ENCODE peak calls at places on chromosomes 16 and 17, in seven cellular contexts. One of them, this sample, is unnamed.

GRCh38 chr17:4004517-4005295 is 40.5 kb upstream of the ATP2A3 start:
- DNase-seq in CD8-positive, alpha-beta T cell: peak
- DNase-seq in HT-29: peak
- DNase-seq in stimulated activated CD8-positive, alpha-beta memory T cell treated with anti-CD3 and anti-CD28 coated beads, Interleukin-4, amount 100 ng/mL, for 4 hours: peak
- DNase-seq in epithelial cell of esophagus: peak
- DNase-seq in bronchial epithelial cell: peak
- DNase-seq in left cardiac atrium: peak
- DNase-seq in this sample: peak

GRCh38 chr17:60164697-60165096 is 14.9 kb downstream of the CA4 start:
- DNase-seq in CD8-positive, alpha-beta T cell: no peak
- DNase-seq in HT-29: no peak
- DNase-seq in stimulated activated CD8-positive, alpha-beta memory T cell treated with anti-CD3 and anti-CD28 coated beads, Interleukin-4, amount 100 ng/mL, for 4 hours: no peak
- DNase-seq in epithelial cell of esophagus: no peak
- DNase-seq in bronchial epithelial cell: no peak
- DNase-seq in left cardiac atrium: no peak
- DNase-seq in this sample: no peak

GRCh38 chr16:3951861-3952332 is 71.4 kb upstream of the CREBBP start:
- DNase-seq in CD8-positive, alpha-beta T cell: no peak
- DNase-seq in HT-29: no peak
- DNase-seq in stimulated activated CD8-positive, alpha-beta memory T cell treated with anti-CD3 and anti-CD28 coated beads, Interleukin-4, amount 100 ng/mL, for 4 hours: no peak
- DNase-seq in epithelial cell of esophagus: peak
- DNase-seq in bronchial epithelial cell: peak
- DNase-seq in left cardiac atrium: no peak
- DNase-seq in this sample: no peak

GRCh38 chr16:68987734-68988457 is 117.6 kb upstream of the HAS3 start:
- DNase-seq in CD8-positive, alpha-beta T cell: no peak
- DNase-seq in HT-29: no peak
- DNase-seq in stimulated activated CD8-positive, alpha-beta memory T cell treated with anti-CD3 and anti-CD28 coated beads, Interleukin-4, amount 100 ng/mL, for 4 hours: no peak
- DNase-seq in epithelial cell of esophagus: no peak
- DNase-seq in bronchial epithelial cell: peak
- DNase-seq in left cardiac atrium: no peak
- DNase-seq in this sample: no peak

GRCh38 chr16:69520800-69521602 is 44.8 kb upstream of the NFAT5 start:
- DNase-seq in CD8-positive, alpha-beta T cell: no peak
- DNase-seq in HT-29: no peak
- DNase-seq in stimulated activated CD8-positive, alpha-beta memory T cell treated with anti-CD3 and anti-CD28 coated beads, Interleukin-4, amount 100 ng/mL, for 4 hours: no peak
- DNase-seq in epithelial cell of esophagus: peak
- DNase-seq in bronchial epithelial cell: no peak
- DNase-seq in left cardiac atrium: no peak
- DNase-seq in this sample: no peak

GRCh38 chr17:55458977-55459376 is 37.3 kb upstream of the MMD start:
- DNase-seq in CD8-positive, alpha-beta T cell: no peak
- DNase-seq in HT-29: no peak
- DNase-seq in stimulated activated CD8-positive, alpha-beta memory T cell treated with anti-CD3 and anti-CD28 coated beads, Interleukin-4, amount 100 ng/mL, for 4 hours: no peak
- DNase-seq in epithelial cell of esophagus: peak
- DNase-seq in bronchial epithelial cell: peak
- DNase-seq in left cardiac atrium: no peak
- DNase-seq in this sample: peak

GRCh38 chr17:46810837-46811236 is 7.7 kb downstream of the WNT3 start:
- DNase-seq in CD8-positive, alpha-beta T cell: no peak
- DNase-seq in HT-29: no peak
- DNase-seq in stimulated activated CD8-positive, alpha-beta memory T cell treated with anti-CD3 and anti-CD28 coated beads, Interleukin-4, amount 100 ng/mL, for 4 hours: no peak
- DNase-seq in epithelial cell of esophagus: no peak
- DNase-seq in bronchial epithelial cell: no peak
- DNase-seq in left cardiac atrium: no peak
- DNase-seq in this sample: no peak

GRCh38 chr16:619476-620100 is 11.2 kb upstream of the WFIKKN1 start:
- DNase-seq in CD8-positive, alpha-beta T cell: no peak
- DNase-seq in HT-29: no peak
- DNase-seq in stimulated activated CD8-positive, alpha-beta memory T cell treated with anti-CD3 and anti-CD28 coated beads, Interleukin-4, amount 100 ng/mL, for 4 hours: no peak
- DNase-seq in epithelial cell of esophagus: no peak
- DNase-seq in bronchial epithelial cell: no peak
- DNase-seq in left cardiac atrium: no peak
- DNase-seq in this sample: no peak

GRCh38 chr17:80830020-80830780 is 161.4 kb upstream of the CHMP6 start:
- DNase-seq in CD8-positive, alpha-beta T cell: no peak
- DNase-seq in HT-29: no peak
- DNase-seq in stimulated activated CD8-positive, alpha-beta memory T cell treated with anti-CD3 and anti-CD28 coated beads, Interleukin-4, amount 100 ng/mL, for 4 hours: no peak
- DNase-seq in epithelial cell of esophagus: no peak
- DNase-seq in bronchial epithelial cell: no peak
- DNase-seq in left cardiac atrium: no peak
- DNase-seq in this sample: no peak

GRCh38 chr16:48323783-48324775 is 61.1 kb downstream of the SIAH1 start:
- DNase-seq in CD8-positive, alpha-beta T cell: no peak
- DNase-seq in HT-29: no peak
- DNase-seq in stimulated activated CD8-positive, alpha-beta memory T cell treated with anti-CD3 and anti-CD28 coated beads, Interleukin-4, amount 100 ng/mL, for 4 hours: no peak
- DNase-seq in epithelial cell of esophagus: no peak
- DNase-seq in bronchial epithelial cell: no peak
- DNase-seq in left cardiac atrium: no peak
- DNase-seq in this sample: no peak

GRCh38 chr17:76252040-76252954 is 12.0 kb upstream of the RNF157 start:
- DNase-seq in CD8-positive, alpha-beta T cell: no peak
- DNase-seq in HT-29: no peak
- DNase-seq in stimulated activated CD8-positive, alpha-beta memory T cell treated with anti-CD3 and anti-CD28 coated beads, Interleukin-4, amount 100 ng/mL, for 4 hours: no peak
- DNase-seq in epithelial cell of esophagus: peak
- DNase-seq in bronchial epithelial cell: peak
- DNase-seq in left cardiac atrium: peak
- DNase-seq in this sample: peak

GRCh38 chr17:81000631-81001357 is 9.2 kb downstream of the CHMP6 start:
- DNase-seq in CD8-positive, alpha-beta T cell: no peak
- DNase-seq in HT-29: no peak
- DNase-seq in stimulated activated CD8-positive, alpha-beta memory T cell treated with anti-CD3 and anti-CD28 coated beads, Interleukin-4, amount 100 ng/mL, for 4 hours: no peak
- DNase-seq in epithelial cell of esophagus: no peak
- DNase-seq in bronchial epithelial cell: no peak
- DNase-seq in left cardiac atrium: no peak
- DNase-seq in this sample: no peak

GRCh38 chr17:79224903-79225302 is 150.3 kb downstream of the ENGASE start:
- DNase-seq in CD8-positive, alpha-beta T cell: no peak
- DNase-seq in HT-29: no peak
- DNase-seq in stimulated activated CD8-positive, alpha-beta memory T cell treated with anti-CD3 and anti-CD28 coated beads, Interleukin-4, amount 100 ng/mL, for 4 hours: no peak
- DNase-seq in epithelial cell of esophagus: no peak
- DNase-seq in bronchial epithelial cell: no peak
- DNase-seq in left cardiac atrium: no peak
- DNase-seq in this sample: no peak

GRCh38 chr17:31541559-31541958 is 150.1 kb downstream of the RAB11FIP4 start:
- DNase-seq in CD8-positive, alpha-beta T cell: no peak
- DNase-seq in HT-29: peak
- DNase-seq in stimulated activated CD8-positive, alpha-beta memory T cell treated with anti-CD3 and anti-CD28 coated beads, Interleukin-4, amount 100 ng/mL, for 4 hours: no peak
- DNase-seq in epithelial cell of esophagus: no peak
- DNase-seq in bronchial epithelial cell: no peak
- DNase-seq in left cardiac atrium: no peak
- DNase-seq in this sample: no peak

GRCh38 chr16:901715-902601 is 68.8 kb downstream of the LMF1 start:
- DNase-seq in CD8-positive, alpha-beta T cell: no peak
- DNase-seq in HT-29: no peak
- DNase-seq in stimulated activated CD8-positive, alpha-beta memory T cell treated with anti-CD3 and anti-CD28 coated beads, Interleukin-4, amount 100 ng/mL, for 4 hours: no peak
- DNase-seq in epithelial cell of esophagus: no peak
- DNase-seq in bronchial epithelial cell: no peak
- DNase-seq in left cardiac atrium: no peak
- DNase-seq in this sample: no peak

GRCh38 chr17:48593126-48593829 is at the start of gene HOXB5:
- DNase-seq in CD8-positive, alpha-beta T cell: no peak
- DNase-seq in HT-29: no peak
- DNase-seq in stimulated activated CD8-positive, alpha-beta memory T cell treated with anti-CD3 and anti-CD28 coated beads, Interleukin-4, amount 100 ng/mL, for 4 hours: no peak
- DNase-seq in epithelial cell of esophagus: no peak
- DNase-seq in bronchial epithelial cell: no peak
- DNase-seq in left cardiac atrium: no peak
- DNase-seq in this sample: no peak

GRCh38 chr16:70714526-70715112 is 28.8 kb upstream of the MTSS2 start:
- DNase-seq in CD8-positive, alpha-beta T cell: no peak
- DNase-seq in HT-29: no peak
- DNase-seq in stimulated activated CD8-positive, alpha-beta memory T cell treated with anti-CD3 and anti-CD28 coated beads, Interleukin-4, amount 100 ng/mL, for 4 hours: no peak
- DNase-seq in epithelial cell of esophagus: no peak
- DNase-seq in bronchial epithelial cell: no peak
- DNase-seq in left cardiac atrium: no peak
- DNase-seq in this sample: no peak

GRCh38 chr17:34308376-34308775 is 10.9 kb upstream of the CCL8 start:
- DNase-seq in CD8-positive, alpha-beta T cell: no peak
- DNase-seq in HT-29: no peak
- DNase-seq in stimulated activated CD8-positive, alpha-beta memory T cell treated with anti-CD3 and anti-CD28 coated beads, Interleukin-4, amount 100 ng/mL, for 4 hours: no peak
- DNase-seq in epithelial cell of esophagus: no peak
- DNase-seq in bronchial epithelial cell: no peak
- DNase-seq in left cardiac atrium: no peak
- DNase-seq in this sample: no peak

GRCh38 chr16:2879854-2880508 is 3.0 kb upstream of the FLYWCH2 start:
- DNase-seq in CD8-positive, alpha-beta T cell: no peak
- DNase-seq in HT-29: no peak
- DNase-seq in stimulated activated CD8-positive, alpha-beta memory T cell treated with anti-CD3 and anti-CD28 coated beads, Interleukin-4, amount 100 ng/mL, for 4 hours: no peak
- DNase-seq in epithelial cell of esophagus: no peak
- DNase-seq in bronchial epithelial cell: no peak
- DNase-seq in left cardiac atrium: no peak
- DNase-seq in this sample: no peak

GRCh38 chr16:23081675-23082119 is 67.6 kb downstream of the USP31 start:
- DNase-seq in CD8-positive, alpha-beta T cell: no peak
- DNase-seq in HT-29: no peak
- DNase-seq in stimulated activated CD8-positive, alpha-beta memory T cell treated with anti-CD3 and anti-CD28 coated beads, Interleukin-4, amount 100 ng/mL, for 4 hours: no peak
- DNase-seq in epithelial cell of esophagus: peak
- DNase-seq in bronchial epithelial cell: peak
- DNase-seq in left cardiac atrium: no peak
- DNase-seq in this sample: no peak

GRCh38 chr17:50904522-50905459 is 38.6 kb upstream of the TOB1 start:
- DNase-seq in CD8-positive, alpha-beta T cell: no peak
- DNase-seq in HT-29: peak
- DNase-seq in stimulated activated CD8-positive, alpha-beta memory T cell treated with anti-CD3 and anti-CD28 coated beads, Interleukin-4, amount 100 ng/mL, for 4 hours: no peak
- DNase-seq in epithelial cell of esophagus: peak
- DNase-seq in bronchial epithelial cell: no peak
- DNase-seq in left cardiac atrium: no peak
- DNase-seq in this sample: no peak

GRCh38 chr16:65548470-65548869 is 426.6 kb upstream of the CDH11 start:
- DNase-seq in CD8-positive, alpha-beta T cell: no peak
- DNase-seq in HT-29: no peak
- DNase-seq in stimulated activated CD8-positive, alpha-beta memory T cell treated with anti-CD3 and anti-CD28 coated beads, Interleukin-4, amount 100 ng/mL, for 4 hours: no peak
- DNase-seq in epithelial cell of esophagus: no peak
- DNase-seq in bronchial epithelial cell: no peak
- DNase-seq in left cardiac atrium: no peak
- DNase-seq in this sample: no peak

GRCh38 chr17:3282901-3283300 is 15.3 kb downstream of the OR3A1 start:
- DNase-seq in CD8-positive, alpha-beta T cell: no peak
- DNase-seq in HT-29: peak
- DNase-seq in stimulated activated CD8-positive, alpha-beta memory T cell treated with anti-CD3 and anti-CD28 coated beads, Interleukin-4, amount 100 ng/mL, for 4 hours: no peak
- DNase-seq in epithelial cell of esophagus: no peak
- DNase-seq in bronchial epithelial cell: no peak
- DNase-seq in left cardiac atrium: no peak
- DNase-seq in this sample: no peak

This sample was measured in B cell.